ENCODE peak calls at places on chromosomes 16 and 17, in four cellular contexts. T is hepatocyte, W is IMR-90, J is GM23248. F is an unnamed sample.

GRCh38 chr16:77723108-77723514 is 797 bp downstream of the NUDT7 start:
- DNase-seq in T (peak; percentile 35), W (peak; percentile 72), J (peak; percentile 71), F (peak; percentile 66)

GRCh38 chr17:12288007-12288406 is 267.3 kb downstream of the MAP2K4 start:
- DNase-seq in T (peak; percentile 15), W (peak; percentile 15), J (no peak), F (no peak)

GRCh38 chr17:46742539-46743270 is 75.8 kb downstream of the WNT3 start:
- DNase-seq in T (peak; percentile 87), W (peak; percentile 93), J (peak; percentile 98), F (peak; percentile 79)

GRCh38 chr16:2963611-2964415 is at the start of gene KREMEN2:
- DNase-seq in T (peak; percentile 59), W (no peak), J (peak; percentile 46), F (no peak)

GRCh38 chr16:89292443-89293078 is 75.1 kb downstream of the ZNF778 start:
- DNase-seq in T (no peak), W (no peak), J (no peak), F (no peak)

GRCh38 chr16:70390774-70391173 is 44.1 kb downstream of the DDX19A start:
- DNase-seq in T (peak; percentile 42), W (no peak), J (no peak), F (no peak)

GRCh38 chr17:81838753-81839255 is 4.0 kb upstream of the PPP1R27 start:
- DNase-seq in T (no peak), W (no peak), J (no peak), F (no peak)

GRCh38 chr16:70460737-70461261 is 6.4 kb downstream of the FCSK start:
- DNase-seq in T (no peak), W (peak; percentile 39), J (peak; percentile 34), F (no peak)

GRCh38 chr16:79165541-79165940 is 435.0 kb downstream of the MAF start:
- DNase-seq in T (no peak), W (no peak), J (no peak), F (no peak)

GRCh38 chr16:67240506-67240905 is 6.8 kb downstream of the FHOD1 start:
- DNase-seq in T (no peak), W (peak; percentile 48), J (peak; percentile 61), F (peak; percentile 29)

GRCh38 chr16:31333686-31334649 is 21.0 kb upstream of the ITGAX start:
- DNase-seq in T (peak; percentile 45), W (peak; percentile 13), J (peak; percentile 24), F (no peak)

GRCh38 chr17:16121915-16122314 is 93.4 kb downstream of the NCOR1 start:
- DNase-seq in T (no peak), W (peak; percentile 8), J (no peak), F (no peak)

GRCh38 chr17:69402052-69402451 is 12.4 kb upstream of the MAP2K6 start:
- DNase-seq in T (no peak), W (no peak), J (no peak), F (no peak)

GRCh38 chr16:84514874-84515835 is 10.7 kb upstream of the MEAK7 start:
- DNase-seq in T (peak; percentile 45), W (no peak), J (no peak), F (no peak)

GRCh38 chr17:48059125-48059668 is 11.0 kb downstream of the NFE2L1 start:
- DNase-seq in T (no peak), W (no peak), J (no peak), F (no peak)

GRCh38 chr16:10556240-10556639 is 24.2 kb downstream of the EMP2 start:
- DNase-seq in T (no peak), W (no peak), J (no peak), F (no peak)

GRCh38 chr17:55056530-55056929 is 88.0 kb downstream of the STXBP4 start:
- DNase-seq in T (no peak), W (no peak), J (no peak), F (peak; percentile 29)

GRCh38 chr16:54031107-54031760 is 255.4 kb downstream of the IRX3 start:
- DNase-seq in T (no peak), W (no peak), J (peak; percentile 56), F (peak; percentile 15)

GRCh38 chr16:11916524-11917285 is 949 bp upstream of the GSPT1 start:
- DNase-seq in T (peak; percentile 84), W (peak; percentile 41), J (peak; percentile 81), F (peak; percentile 55)

GRCh38 chr17:31392856-31393748 is 1.6 kb downstream of the RAB11FIP4 start:
- DNase-seq in T (no peak), W (no peak), J (no peak), F (no peak)

GRCh38 chr16:87457724-87458423 is 35.0 kb downstream of the ZCCHC14 start:
- DNase-seq in T (peak; percentile 57), W (peak; percentile 99), J (peak; percentile 98), F (peak; percentile 99)

GRCh38 chr16:77943770-77944169 is 78.6 kb upstream of the CLEC3A start:
- DNase-seq in T (no peak), W (no peak), J (no peak), F (no peak)

GRCh38 chr16:22070361-22071351 is 21.7 kb upstream of the VWA3A start:
- DNase-seq in T (no peak), W (peak; percentile 51), J (peak; percentile 21), F (peak; percentile 55)

GRCh38 chr17:40582328-40582901 is 17.1 kb upstream of the CCR7 start:
- DNase-seq in T (no peak), W (no peak), J (no peak), F (no peak)

GRCh38 chr17:63405741-63406261 is 40.3 kb downstream of the CYB561 start:
- DNase-seq in T (peak; percentile 78), W (peak; percentile 92), J (peak; percentile 85), F (peak; percentile 81)

GRCh38 chr17:17125136-17126084 is 80.7 kb downstream of the PLD6 start:
- DNase-seq in T (no peak), W (no peak), J (no peak), F (no peak)

GRCh38 chr17:50576864-50577263 is 16.3 kb downstream of the CACNA1G start:
- DNase-seq in T (no peak), W (no peak), J (no peak), F (no peak)

GRCh38 chr17:6752068-6752909 is 3.6 kb upstream of the XAF1 start:
- DNase-seq in T (peak; percentile 63), W (peak; percentile 99), J (peak; percentile 99), F (peak; percentile 100)

DNA sequence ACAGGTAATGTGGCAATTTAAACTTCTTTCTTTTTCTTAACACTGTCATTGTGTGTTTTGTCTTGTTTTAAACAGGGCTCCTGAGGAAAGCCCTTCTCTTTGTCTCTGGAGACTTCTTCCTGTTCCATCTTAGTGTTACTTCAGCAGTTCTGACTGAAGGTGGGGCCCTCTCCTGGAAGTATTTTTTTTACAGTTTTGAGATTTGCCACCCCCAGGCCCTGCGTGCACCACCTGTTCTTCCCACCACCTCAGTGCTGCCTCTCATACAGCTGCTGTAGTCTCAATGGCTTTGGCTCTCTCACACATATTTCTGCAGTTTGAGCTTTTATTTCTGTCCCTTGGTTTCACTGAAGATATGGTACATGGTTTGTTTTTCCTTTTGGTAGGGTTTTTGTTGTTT is 52.5 kb upstream of the ALDH3A1 start:
- DNase-seq in T (no peak), W (no peak), J (no peak), F (no peak)
- H2AFZ ChIP-seq in T (no peak overlapping the region), W (no peak overlapping the region), J (no peak overlapping the region), F (no peak overlapping the region)

DNA sequence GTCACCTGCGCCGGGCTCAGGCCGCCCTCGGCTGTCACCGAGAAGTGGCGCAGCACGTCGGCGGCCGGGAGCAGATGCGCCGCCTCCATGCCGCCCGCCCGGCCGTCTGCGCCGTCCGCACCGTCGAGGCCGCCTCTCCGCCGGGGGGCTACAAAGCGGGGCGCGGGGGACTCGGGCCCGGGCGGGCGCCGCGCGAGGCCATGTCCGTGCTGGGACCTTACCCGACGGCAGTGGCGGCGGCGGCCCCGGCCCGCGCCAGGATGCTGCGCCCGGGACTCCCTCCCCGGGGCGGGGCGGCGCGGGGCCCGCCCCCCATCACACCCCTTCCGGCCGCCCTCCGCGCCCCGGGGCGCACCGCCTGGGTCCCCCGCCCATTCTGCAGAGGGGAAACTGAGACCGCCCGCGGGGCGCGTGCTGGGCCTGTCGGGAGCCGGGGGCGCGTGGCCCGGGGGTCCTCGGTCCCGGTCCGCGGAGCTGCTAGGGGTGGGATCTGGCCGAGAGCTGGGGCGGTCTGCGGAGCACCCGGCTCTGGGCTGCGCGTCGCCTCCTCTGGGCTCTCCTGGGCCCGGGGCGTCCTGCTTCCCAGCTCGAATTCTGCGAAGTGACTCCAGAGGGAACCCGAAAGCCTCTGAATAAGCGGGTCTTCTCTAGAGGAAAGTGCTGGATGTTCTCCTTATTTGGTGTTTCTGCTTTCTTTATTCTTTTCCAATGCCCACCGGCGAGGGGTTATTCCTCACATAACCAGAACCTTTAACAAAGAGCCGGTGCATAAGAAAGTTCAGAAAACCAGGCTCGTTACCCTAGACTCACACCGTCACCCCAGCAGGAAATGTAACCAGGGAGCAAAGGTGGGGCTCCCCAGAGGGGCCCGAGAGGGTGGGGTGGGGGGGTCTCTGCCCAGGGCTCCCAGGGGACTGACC is at the start of gene ATP2A3:
- DNase-seq in T (peak; percentile 45), W (no peak), J (peak; percentile 43), F (no peak)
- H2AFZ ChIP-seq in T (peak within 1 kb of the TSS; percentile 46), W (peak within 1 kb of the TSS; percentile 94), J (peak within 1 kb of the TSS; percentile 82), F (peak within 1 kb of the TSS; percentile 77)

GRCh38 chr16:30136971-30137601 is 14.1 kb upstream of the MAPK3 start:
- DNase-seq in T (no peak), W (no peak), J (no peak), F (no peak)
- H2AFZ ChIP-seq in T (no peak overlapping the region), W (no peak overlapping the region), J (no peak overlapping the region), F (no peak overlapping the region)

GRCh38 chr17:80146121-80147034 is 550 bp downstream of the EIF4A3 start:
- DNase-seq in T (no peak), W (peak; percentile 16), J (peak; percentile 56), F (no peak)
- H2AFZ ChIP-seq in T (peak overlapping the region; percentile 44), W (peak overlapping the region; percentile 96), J (peak overlapping the region; percentile 62), F (peak overlapping the region; percentile 71)

GRCh38 chr17:72503556-72503955 is 382.7 kb downstream of the SOX9 start:
- DNase-seq in T (no peak), W (no peak), J (no peak), F (no peak)

GRCh38 chr17:72502940-72503341 is 382.1 kb downstream of the SOX9 start:
- DNase-seq in T (no peak), W (peak; percentile 24), J (peak; percentile 69), F (no peak)

GRCh38 chr17:72498671-72499210 is 377.9 kb downstream of the SOX9 start:
- DNase-seq in T (no peak), W (peak; percentile 40), J (no peak), F (no peak)

GRCh38 chr17:72502111-72502939 is 381.5 kb downstream of the SOX9 start:
- DNase-seq in T (peak; percentile 31), W (peak; percentile 64), J (peak; percentile 78), F (peak; percentile 78)

DNA sequence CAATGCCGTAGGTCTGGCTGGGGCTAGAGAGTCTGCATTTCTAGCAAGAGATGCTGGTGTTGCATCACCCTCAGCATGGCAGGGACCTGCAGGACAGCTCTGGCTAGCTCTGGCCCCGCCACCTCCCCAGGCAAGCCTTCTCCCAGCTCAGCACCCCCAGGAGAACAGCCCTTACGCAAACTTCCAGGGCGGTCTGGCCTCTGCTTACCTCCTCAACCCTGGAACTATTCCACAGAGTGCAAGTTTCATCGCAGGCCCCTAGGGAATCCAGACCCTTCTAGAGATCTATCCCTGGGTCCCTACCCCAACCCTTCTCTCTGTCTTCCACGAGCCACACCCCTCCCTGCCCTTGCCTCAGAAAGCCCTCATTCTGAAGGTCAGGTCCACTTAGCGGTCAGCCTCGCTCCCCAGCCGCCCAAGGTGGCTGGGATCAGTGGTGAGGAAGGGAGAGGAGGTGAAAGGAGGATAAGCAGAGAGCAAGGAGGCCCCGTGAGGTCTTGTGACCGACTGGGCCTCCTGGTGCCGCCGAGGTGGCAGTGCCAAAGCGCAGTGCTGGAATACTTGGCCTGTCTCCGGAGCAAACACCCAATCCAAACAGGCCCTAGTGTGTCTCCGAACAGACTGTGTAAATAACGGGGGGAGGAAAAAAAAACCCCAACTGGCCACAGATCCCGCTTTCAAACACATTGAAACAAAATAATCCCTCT is 380.7 kb downstream of the SOX9 start:
- DNase-seq in T (no peak), W (no peak), J (peak; percentile 34), F (no peak)
- H2AFZ ChIP-seq in T (no peak overlapping the region), W (no peak overlapping the region), J (peak overlapping the region; percentile 86), F (no peak overlapping the region)

F was measured in astrocyte.